ENCODE peak calls at places on chromosomes 13 and 19, in eight cellular contexts. C, Q, Y, D, F, E, L and Z are unnamed samples.

GRCh38 chr13:63198076-63198475 is 1782.4 kb upstream of the PCDH20 start:
- DNase-seq in C (peak; percentile 29), Q (peak; percentile 67), Y (no peak), D (no peak), F (no peak), E (peak; percentile 57), L (no peak), Z (no peak)

GRCh38 chr19:7597689-7598088 is 2.0 kb downstream of the CAMSAP3 start:
- DNase-seq in C (no peak), Q (no peak), Y (no peak), D (no peak), F (no peak), E (no peak), L (no peak), Z (no peak)

GRCh38 chr13:23175920-23176319 is 4.9 kb upstream of the SGCG start:
- DNase-seq in C (peak; percentile 40), Q (peak; percentile 22), Y (no peak), D (no peak), F (peak; percentile 19), E (no peak), L (no peak), Z (no peak)

GRCh38 chr19:35736913-35737886 is 5.1 kb downstream of the IGFLR1 start:
- DNase-seq in C (no peak), Q (no peak), Y (no peak), D (no peak), F (no peak), E (no peak), L (no peak), Z (no peak)

GRCh38 chr19:3367572-3368440 is 1.4 kb downstream of the NFIC start:
- DNase-seq in C (no peak), Q (no peak), Y (no peak), D (no peak), F (no peak), E (no peak), L (peak; percentile 41), Z (no peak)

GRCh38 chr13:112181336-112182051 is 114.5 kb downstream of the SOX1 start:
- DNase-seq in C (no peak), Q (no peak), Y (no peak), D (no peak), F (no peak), E (no peak), L (no peak), Z (no peak)

GRCh38 chr13:49020940-49021548 is 45.3 kb downstream of the FNDC3A start:
- DNase-seq in C (no peak), Q (peak; percentile 13), Y (no peak), D (no peak), F (peak; percentile 69), E (no peak), L (peak; percentile 32), Z (no peak)

GRCh38 chr13:100510208-100510997 is 78.2 kb downstream of the GGACT start:
- DNase-seq in C (no peak), Q (no peak), Y (no peak), D (no peak), F (peak; percentile 71), E (no peak), L (peak; percentile 82), Z (no peak)

GRCh38 chr19:50933640-50934039 is 19.2 kb downstream of the KLK5 start:
- DNase-seq in C (peak; percentile 8), Q (peak; percentile 13), Y (no peak), D (no peak), F (no peak), E (no peak), L (no peak), Z (no peak)

GRCh38 chr19:12611361-12611699 is 610 bp downstream of the ZNF791 start:
- DNase-seq in C (peak; percentile 73), Q (peak; percentile 55), Y (peak; percentile 39), D (peak; percentile 79), F (peak; percentile 72), E (peak; percentile 38), L (peak; percentile 66), Z (peak; percentile 57)

GRCh38 chr13:113732176-113732960 is 26.7 kb upstream of the TMEM255B start:
- DNase-seq in C (no peak), Q (no peak), Y (no peak), D (no peak), F (no peak), E (no peak), L (no peak), Z (no peak)

GRCh38 chr13:113805431-113806103 is 46.5 kb downstream of the TMEM255B start:
- DNase-seq in C (no peak), Q (no peak), Y (no peak), D (no peak), F (no peak), E (no peak), L (no peak), Z (no peak)

GRCh38 chr19:50706387-50706786 is 13.2 kb downstream of the SHANK1 start:
- DNase-seq in C (no peak), Q (no peak), Y (no peak), D (no peak), F (no peak), E (no peak), L (no peak), Z (no peak)

GRCh38 chr19:48868196-48868886 is at the start of gene PLEKHA4:
- DNase-seq in C (peak; percentile 50), Q (peak; percentile 53), Y (no peak), D (no peak), F (no peak), E (no peak), L (peak; percentile 57), Z (no peak)

GRCh38 chr13:73672492-73672891 is 461.7 kb downstream of the KLF12 start:
- DNase-seq in C (no peak), Q (no peak), Y (no peak), D (no peak), F (no peak), E (no peak), L (no peak), Z (no peak)

GRCh38 chr19:13212759-13213330 is 62.6 kb downstream of the IER2 start:
- DNase-seq in C (peak; percentile 48), Q (peak; percentile 66), Y (peak; percentile 54), D (peak; percentile 62), F (peak; percentile 91), E (no peak), L (peak; percentile 84), Z (no peak)

GRCh38 chr13:84706004-84706710 is 823.9 kb upstream of the SLITRK1 start:
- DNase-seq in C (no peak), Q (no peak), Y (no peak), D (no peak), F (no peak), E (no peak), L (no peak), Z (no peak)

GRCh38 chr13:72680353-72680752 is 47.1 kb downstream of the MZT1 start:
- DNase-seq in C (no peak), Q (no peak), Y (no peak), D (no peak), F (no peak), E (no peak), L (no peak), Z (no peak)

GRCh38 chr13:104014803-104015645 is 948.8 kb upstream of the SLC10A2 start:
- DNase-seq in C (peak; percentile 76), Q (peak; percentile 74), Y (no peak), D (peak; percentile 64), F (no peak), E (no peak), L (no peak), Z (no peak)

GRCh38 chr13:21365574-21365973 is 93.5 kb downstream of the ZDHHC20 start:
- DNase-seq in C (no peak), Q (no peak), Y (no peak), D (no peak), F (no peak), E (no peak), L (no peak), Z (no peak)

GRCh38 chr13:91270031-91270430 is 77.5 kb upstream of the MIR17HG start:
- DNase-seq in C (no peak), Q (peak; percentile 26), Y (no peak), D (peak; percentile 77), F (no peak), E (no peak), L (no peak), Z (no peak)

GRCh38 chr19:34310494-34310981 is 54.5 kb upstream of the GPI start:
- DNase-seq in C (no peak), Q (no peak), Y (no peak), D (no peak), F (no peak), E (peak; percentile 75), L (no peak), Z (no peak)